ENCODE peak calls at places on chromosomes 4 and X, in six cellular contexts. B is pancreas, F is tibial artery, D is hepatocyte, X is suprapubic skin, Z is esophagus squamous epithelium. L is an unnamed sample. For H3K9me3, the result is how much of the 10 kb centered on the place peaks cover.

GRCh38 chrX:340641-341423 is 22.2 kb upstream of the GTPBP6 start:
- DNase-seq in B (no peak), F (peak), D (no peak), X (peak), Z (no peak), L (peak)

GRCh38 chrX:22950278-22951266 is 49.2 kb upstream of the DDX53 start:
- DNase-seq in B (peak), F (no peak), D (peak), X (no peak), Z (no peak), L (no peak)

GRCh38 chrX:30654989-30655607 is 1.9 kb downstream of the GK start:
- DNase-seq in B (no peak), F (no peak), D (no peak), X (no peak), Z (no peak), L (no peak)

GRCh38 chr4:147409350-147409749 is 71.5 kb upstream of the EDNRA start:
- DNase-seq in B (no peak), F (no peak), D (no peak), X (no peak), Z (no peak), L (no peak)

GRCh38 chr4:153929651-153930050 is 140.8 kb upstream of the SFRP2 start:
- DNase-seq in B (no peak), F (no peak), D (no peak), X (no peak), Z (no peak), L (no peak)

GRCh38 chrX:111490683-111491082 is 20.8 kb upstream of the SERTM2 start:
- DNase-seq in B (no peak), F (no peak), D (peak), X (no peak), Z (no peak), L (no peak)

GRCh38 chr4:3711183-3712111 is 54.7 kb upstream of the ADRA2C start:
- DNase-seq in B (no peak), F (peak), D (no peak), X (peak), Z (no peak), L (peak)

GRCh38 chr4:171353535-171353934 is 459.7 kb upstream of the GALNTL6 start:
- DNase-seq in B (no peak), F (no peak), D (no peak), X (no peak), Z (no peak), L (no peak)

GRCh38 chr4:157221426-157221894 is 932 bp downstream of the GRIA2 start:
- DNase-seq in B (no peak), F (no peak), D (no peak), X (no peak), Z (no peak), L (no peak)

GRCh38 chr4:112946127-112946526 is 103.3 kb upstream of the ANK2 start:
- DNase-seq in B (no peak), F (no peak), D (no peak), X (no peak), Z (no peak), L (no peak)

GRCh38 chrX:133085785-133086184 is 11.1 kb downstream of the USP26 start:
- DNase-seq in B (no peak), F (no peak), D (no peak), X (no peak), Z (no peak), L (peak)

GRCh38 chr4:73170518-73171198 is 87.9 kb downstream of the ANKRD17 start:
- DNase-seq in B (no peak), F (no peak), D (no peak), X (no peak), Z (no peak), L (no peak)
- H3K9me3 ChIP-seq in B (under half), F (under half), D (under half), X (under half), Z (under half), L (under half)

DNA sequence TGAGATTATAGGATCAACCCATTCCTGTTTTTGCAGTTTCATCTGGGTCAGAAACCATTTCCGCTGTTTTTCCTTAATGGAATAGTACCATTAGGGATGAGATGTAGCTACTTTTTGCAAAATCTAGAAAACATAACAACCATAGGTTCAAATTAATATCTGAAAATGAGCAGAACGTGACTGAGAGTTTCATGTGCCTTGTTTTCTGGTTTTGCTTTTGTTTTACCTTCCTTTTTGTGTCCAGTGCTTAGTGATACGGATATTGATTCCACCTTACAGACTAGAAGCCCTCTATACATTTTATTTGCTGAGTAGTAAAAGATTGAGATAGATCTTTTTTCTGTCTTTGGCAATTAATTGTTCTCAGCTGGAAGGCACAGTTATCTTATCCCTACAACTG is 46.5 kb downstream of the SNX25 start:
- DNase-seq in B (no peak), F (no peak), D (no peak), X (no peak), Z (no peak), L (no peak)
- H3K4me3 ChIP-seq in B (no peak), F (no peak), D (no peak), X (no peak), Z (no peak), L (no peak)

GRCh38 chr4:100103671-100104070 is 86.6 kb downstream of the DDIT4L start:
- DNase-seq in B (no peak), F (no peak), D (no peak), X (no peak), Z (no peak), L (no peak)

GRCh38 chr4:100108869-100109268 is 81.4 kb downstream of the DDIT4L start:
- DNase-seq in B (no peak), F (no peak), D (no peak), X (no peak), Z (no peak), L (no peak)

GRCh38 chr4:100100985-100101384 is 89.3 kb downstream of the DDIT4L start:
- DNase-seq in B (no peak), F (no peak), D (no peak), X (no peak), Z (no peak), L (no peak)

GRCh38 chr4:100109921-100110320 is 80.3 kb downstream of the DDIT4L start:
- DNase-seq in B (no peak), F (no peak), D (no peak), X (no peak), Z (no peak), L (no peak)

GRCh38 chr4:100106982-100107381 is 83.3 kb downstream of the DDIT4L start:
- DNase-seq in B (no peak), F (no peak), D (no peak), X (no peak), Z (no peak), L (no peak)
- H3K9me3 ChIP-seq in B (under half), F (under half), D (under half), X (under half), Z (under half), L (under half)

GRCh38 chrX:38561126-38561868 is at the start of gene TSPAN7:
- DNase-seq in B (peak), F (peak), D (peak), X (peak), Z (peak), L (peak)
- H3K4me3 ChIP-seq in B (peak), F (peak), D (peak), X (peak), Z (peak), L (peak)

DNA sequence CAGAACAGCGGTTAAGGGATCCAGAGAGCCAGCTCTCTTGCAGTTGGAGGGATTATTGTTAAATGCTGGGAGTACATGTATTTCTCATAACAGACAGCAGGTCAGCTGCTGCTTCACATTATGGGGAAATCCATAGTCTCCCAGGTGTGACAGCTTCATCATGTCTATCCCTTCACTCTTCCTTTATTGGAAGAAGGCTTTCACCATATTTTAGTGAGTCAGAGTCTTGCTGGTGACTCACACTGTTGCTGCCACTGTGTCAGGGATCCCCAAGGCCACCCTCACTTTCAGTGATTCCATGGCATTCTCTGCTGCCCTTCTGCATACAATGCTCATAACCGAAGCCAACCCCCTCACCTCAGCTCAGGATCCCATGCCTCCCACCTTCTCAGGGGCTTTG is 32.9 kb upstream of the PAGE5 start:
- DNase-seq in B (no peak), F (no peak), D (no peak), X (no peak), Z (no peak), L (no peak)
- H3K9me3 ChIP-seq in B (under half), F (under half), D (under half), X (under half), Z (under half), L (under half)